ENCODE peak calls at places on chromosomes 5 and 9, in eight cellular contexts. F is coronary artery; C is posterior cingulate gyrus; Q is iPS-NIHi11; U is GM12891; H is esophagus muscularis mucosa; A is dorsolateral prefrontal cortex; D is activated CD4-positive, alpha-beta T cell treated with anti-CD3 and anti-CD28 coated beads for 48 hours. X is an unnamed sample.

GRCh38 chr9:38119570-38119969 is 50.5 kb upstream of the SHB start:
- DNase-seq in C (no peak), F (peak; percentile 3), U (no peak), H (no peak), D (no peak), A (no peak), Q (no peak), X (no peak)

GRCh38 chr9:137330689-137331088 is 28.6 kb upstream of the NRARP start:
- DNase-seq in D (no peak), C (no peak), A (no peak), Q (no peak), F (no peak), U (no peak), H (no peak), X (no peak)

GRCh38 chr5:124932791-124933600 is 186.6 kb upstream of the ZNF608 start:
- DNase-seq in U (no peak), A (no peak), C (no peak), F (no peak), H (no peak), D (no peak), Q (no peak), X (no peak)

GRCh38 chr5:77906806-77907205 is 130.7 kb upstream of the TBCA start:
- DNase-seq in A (no peak), Q (no peak), H (peak; percentile 86), C (no peak), F (no peak), U (no peak), D (no peak), X (no peak)

GRCh38 chr9:81789751-81790150 is 100.4 kb upstream of the TLE1 start:
- DNase-seq in U (no peak), D (no peak), F (no peak), H (no peak), C (no peak), A (no peak), Q (no peak), X (no peak)

GRCh38 chr5:149439899-149440655 is 61.0 kb upstream of the IL17B start:
- DNase-seq in C (no peak), F (no peak), A (no peak), U (no peak), D (peak; percentile 31), H (no peak), Q (peak; percentile 82), X (peak; percentile 57)

GRCh38 chr5:149317281-149318048 is 27.8 kb upstream of the GRPEL2 start:
- DNase-seq in U (peak; percentile 44), Q (peak; percentile 62), D (peak; percentile 33), F (no peak), A (no peak), H (no peak), C (no peak), X (peak; percentile 67)

GRCh38 chr5:98301567-98301966 is 471.9 kb upstream of the RGMB start:
- DNase-seq in C (peak; percentile 42), A (no peak), F (no peak), H (no peak), Q (peak; percentile 9), D (no peak), U (no peak), X (no peak)

GRCh38 chr9:91659529-91660294 is 236.1 kb upstream of the NFIL3 start:
- DNase-seq in A (no peak), C (no peak), H (peak; percentile 66), D (peak; percentile 19), F (no peak), U (no peak), Q (peak; percentile 67), X (peak; percentile 46)

GRCh38 chr9:98899399-98900056 is 44.2 kb upstream of the COL15A1 start:
- DNase-seq in D (no peak), C (no peak), U (no peak), Q (no peak), A (no peak), H (no peak), F (no peak), X (peak; percentile 52)

GRCh38 chr5:33937700-33938506 is 1.7 kb downstream of the RXFP3 start:
- DNase-seq in U (no peak), H (peak; percentile 70), C (peak; percentile 79), D (no peak), A (no peak), F (no peak), Q (no peak), X (no peak)

GRCh38 chr5:148912714-148913398 is 86.4 kb downstream of the ADRB2 start:
- DNase-seq in F (no peak), D (no peak), C (no peak), Q (peak; percentile 74), A (no peak), U (no peak), H (no peak), X (no peak)

GRCh38 chr9:70421272-70422180 is 7.1 kb upstream of the KLF9 start:
- DNase-seq in C (peak; percentile 80), H (no peak), D (peak; percentile 29), A (peak; percentile 40), F (no peak), Q (no peak), U (no peak), X (peak; percentile 60)

GRCh38 chr5:109399092-109399759 is 10.5 kb downstream of the PJA2 start:
- DNase-seq in D (no peak), C (no peak), F (no peak), H (no peak), A (no peak), Q (no peak), U (no peak), X (no peak)

GRCh38 chr5:95619518-95620029 is 313 bp upstream of the GPR150 start:
- DNase-seq in H (no peak), F (no peak), U (no peak), C (no peak), D (peak; percentile 9), A (no peak), Q (no peak), X (no peak)

GRCh38 chr9:6715755-6716643 is 41.8 kb upstream of the KDM4C start:
- DNase-seq in U (no peak), A (peak; percentile 51), F (no peak), D (peak; percentile 85), Q (peak; percentile 45), H (no peak), C (peak; percentile 94), X (no peak)

GRCh38 chr5:115507682-115508081 is 36.9 kb downstream of the FEM1C start:
- DNase-seq in F (no peak), H (no peak), C (no peak), A (no peak), Q (no peak), D (no peak), U (no peak), X (no peak)

GRCh38 chr9:136088481-136088938 is 6.6 kb downstream of the NACC2 start:
- DNase-seq in C (no peak), D (no peak), A (no peak), H (no peak), F (no peak), U (no peak), Q (peak; percentile 11), X (no peak)

GRCh38 chr9:110750272-110750671 is 81.7 kb downstream of the MUSK start:
- DNase-seq in A (no peak), C (no peak), H (no peak), Q (no peak), U (no peak), F (no peak), D (no peak), X (no peak)

GRCh38 chr9:98974554-98974953 is 30.8 kb downstream of the COL15A1 start:
- DNase-seq in H (no peak), C (no peak), Q (no peak), D (no peak), U (no peak), F (no peak), A (no peak), X (no peak)

GRCh38 chr5:169100735-169101075 is 200.2 kb downstream of the SLIT3 start:
- DNase-seq in Q (no peak), H (no peak), U (no peak), F (no peak), C (no peak), D (no peak), A (no peak), X (no peak)

GRCh38 chr5:56259002-56259511 is 25.9 kb upstream of the ANKRD55 start:
- DNase-seq in D (no peak), C (no peak), Q (no peak), U (no peak), H (no peak), A (no peak), F (no peak), X (no peak)

GRCh38 chr5:131589510-131590348 is 45.3 kb downstream of the RAPGEF6 start:
- DNase-seq in U (no peak), A (no peak), H (no peak), Q (peak; percentile 68), F (no peak), D (no peak), C (peak; percentile 77), X (peak; percentile 63)

GRCh38 chr5:147310059-147310704 is 75.4 kb downstream of the STK32A start:
- DNase-seq in D (no peak), F (peak; percentile 76), U (no peak), C (peak; percentile 87), A (peak; percentile 37), Q (peak; percentile 13), H (no peak), X (peak; percentile 19)

GRCh38 chr9:95409650-95410426 is 92.3 kb upstream of the FANCC start:
- DNase-seq in C (no peak), Q (no peak), H (no peak), D (no peak), A (no peak), F (no peak), U (no peak), X (peak; percentile 42)

GRCh38 chr9:37621299-37621934 is 29.0 kb upstream of the TOMM5 start:
- DNase-seq in C (no peak), D (no peak), H (no peak), A (no peak), U (no peak), F (no peak), Q (no peak), X (no peak)

GRCh38 chr9:129352157-129352870 is 174.3 kb upstream of the IER5L start:
- DNase-seq in H (no peak), F (no peak), D (peak; percentile 22), Q (peak; percentile 88), C (peak; percentile 87), A (no peak), U (no peak), X (no peak)

GRCh38 chr9:16532681-16533450 is 337.6 kb downstream of the BNC2 start:
- DNase-seq in D (no peak), A (no peak), C (no peak), F (no peak), U (no peak), H (no peak), Q (no peak), X (no peak)

GRCh38 chr9:38713426-38713825 is 6.5 kb downstream of the FAM240B start:
- DNase-seq in Q (no peak), U (no peak), C (no peak), F (no peak), D (no peak), A (no peak), H (no peak), X (no peak)